ENCODE peak calls at places on chromosomes 16 and 17, in seven cellular contexts. F is GM12878, G is HepG2, O is endothelial cell of umbilical vein, Q is K562, L is HCT116, U is H1. W is an unnamed sample.
A peak's percentile ranks its signal among the peaks of the same experiment; 100 is the strongest.

GRCh38 chr16:83187404-83187803 is 560.6 kb downstream of the CDH13 start:
- DNase-seq in F (no peak), G (no peak), O (peak; percentile 53), Q (no peak), L (no peak), U (no peak), W (no peak)

GRCh38 chr17:43532581-43532980 is 13.6 kb downstream of the ETV4 start:
- DNase-seq in F (no peak), G (no peak), O (no peak), Q (no peak), L (no peak), U (no peak), W (no peak)

GRCh38 chr16:21166561-21166961 is 8.1 kb downstream of the LDAF1 start:
- DNase-seq in F (no peak), G (no peak), O (no peak), Q (no peak), L (no peak), U (no peak), W (no peak)

GRCh38 chr17:63476494-63476856 is 386 bp upstream of the ACE start:
- DNase-seq in F (no peak), G (no peak), O (peak; percentile 18), Q (peak; percentile 81), L (no peak), U (no peak), W (no peak)

GRCh38 chr16:70508752-70509151 is 14.6 kb downstream of the COG4 start:
- DNase-seq in F (no peak), G (no peak), O (peak; percentile 78), Q (no peak), L (no peak), U (no peak), W (no peak)

GRCh38 chr17:58577696-58578095 is 63.3 kb upstream of the MTMR4 start:
- DNase-seq in F (no peak), G (peak; percentile 52), O (peak; percentile 30), Q (peak; percentile 57), L (peak; percentile 77), U (no peak), W (no peak)

GRCh38 chr16:51148674-51149228 is 2.3 kb downstream of the SALL1 start:
- DNase-seq in F (no peak), G (no peak), O (no peak), Q (no peak), L (no peak), U (no peak), W (no peak)

GRCh38 chr17:57684711-57685498 is 60.2 kb downstream of the CCDC182 start:
- DNase-seq in F (no peak), G (no peak), O (no peak), Q (no peak), L (no peak), U (no peak), W (no peak)

GRCh38 chr16:20402651-20403050 is 1.9 kb downstream of the PDILT start:
- DNase-seq in F (no peak), G (no peak), O (no peak), Q (no peak), L (no peak), U (no peak), W (no peak)

GRCh38 chr17:41633498-41634197 is 9.3 kb upstream of the KRT17 start:
- DNase-seq in F (no peak), G (no peak), O (no peak), Q (no peak), L (no peak), U (no peak), W (no peak)

GRCh38 chr16:14302399-14303181 is 231.5 kb downstream of the MRTFB start:
- DNase-seq in F (no peak), G (no peak), O (peak; percentile 18), Q (peak; percentile 68), L (no peak), U (no peak), W (no peak)

GRCh38 chr16:85207357-85207921 is 95.2 kb upstream of the CIBAR2 start:
- DNase-seq in F (no peak), G (no peak), O (no peak), Q (no peak), L (no peak), U (no peak), W (no peak)

GRCh38 chr16:48366165-48367093 is 18.8 kb downstream of the SIAH1 start:
- DNase-seq in F (peak; percentile 68), G (peak; percentile 79), O (peak; percentile 77), Q (no peak), L (peak; percentile 80), U (no peak), W (peak; percentile 42)

DNA sequence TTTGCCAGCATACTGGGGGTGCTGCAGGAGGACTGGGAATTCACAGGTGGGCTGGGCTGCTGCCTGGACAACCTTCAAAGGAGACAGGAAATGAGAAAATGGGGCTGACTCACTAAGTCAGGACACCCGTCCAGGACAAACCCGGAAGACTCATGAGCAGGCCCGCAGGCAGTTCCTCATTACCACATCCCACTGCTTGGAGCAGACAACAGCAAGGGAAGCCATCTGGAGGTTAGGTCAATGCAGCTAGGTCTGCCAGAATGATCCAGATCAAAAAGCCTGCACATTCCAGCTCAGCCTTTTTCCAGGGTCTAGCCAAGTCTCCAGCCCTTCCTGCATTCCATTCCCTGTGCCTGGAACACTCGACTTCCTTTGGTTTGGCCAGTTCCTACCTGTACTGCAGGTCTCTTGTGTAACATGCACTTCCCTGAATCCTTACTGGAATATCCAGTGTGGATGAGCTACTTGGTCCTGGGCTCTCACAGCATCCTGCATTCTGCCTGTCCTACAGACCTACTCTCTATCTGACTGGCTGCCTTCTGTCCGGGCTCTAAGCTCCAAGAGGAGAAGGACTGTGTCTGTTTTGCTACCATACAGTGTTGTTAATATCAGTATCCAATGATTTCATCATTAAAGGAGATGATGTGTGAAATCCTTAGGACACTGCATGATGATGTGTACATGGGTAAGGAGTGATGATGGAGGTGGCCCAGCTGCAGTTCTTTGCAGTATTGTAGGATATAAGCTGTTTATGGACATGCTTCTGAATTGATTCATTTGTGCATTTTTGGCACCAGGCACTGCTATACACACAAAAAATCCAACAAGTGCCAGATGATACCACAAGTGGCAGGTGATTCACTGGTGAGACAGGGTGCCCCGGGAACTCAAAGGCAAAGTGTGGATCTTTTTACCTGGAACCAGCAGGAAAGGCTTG is 536.7 kb upstream of the CDH11 start:
- DNase-seq in F (no peak), G (no peak), O (peak; percentile 58), Q (no peak), L (no peak), U (no peak), W (no peak)
- H3K9ac ChIP-seq in F (no peak overlapping the region), G (no peak overlapping the region), O (no peak overlapping the region), Q (no peak overlapping the region), L (no peak overlapping the region), U (no peak overlapping the region), W (no peak overlapping the region)

GRCh38 chr17:76076765-76077581 is 2.0 kb upstream of the ZACN start:
- DNase-seq in F (no peak), G (no peak), O (no peak), Q (no peak), L (no peak), U (no peak), W (no peak)

GRCh38 chr17:76076100-76076764 is 1.7 kb downstream of the GALR2 start:
- DNase-seq in F (no peak), G (no peak), O (no peak), Q (no peak), L (no peak), U (no peak), W (no peak)

GRCh38 chr17:76075364-76076099 is 951 bp downstream of the GALR2 start:
- DNase-seq in F (no peak), G (no peak), O (no peak), Q (no peak), L (no peak), U (no peak), W (no peak)

GRCh38 chr17:76072149-76072858 is at the start of gene SRP68:
- DNase-seq in F (peak; percentile 59), G (peak; percentile 89), O (peak; percentile 94), Q (peak; percentile 92), L (peak; percentile 87), U (peak; percentile 82), W (no peak)

DNA sequence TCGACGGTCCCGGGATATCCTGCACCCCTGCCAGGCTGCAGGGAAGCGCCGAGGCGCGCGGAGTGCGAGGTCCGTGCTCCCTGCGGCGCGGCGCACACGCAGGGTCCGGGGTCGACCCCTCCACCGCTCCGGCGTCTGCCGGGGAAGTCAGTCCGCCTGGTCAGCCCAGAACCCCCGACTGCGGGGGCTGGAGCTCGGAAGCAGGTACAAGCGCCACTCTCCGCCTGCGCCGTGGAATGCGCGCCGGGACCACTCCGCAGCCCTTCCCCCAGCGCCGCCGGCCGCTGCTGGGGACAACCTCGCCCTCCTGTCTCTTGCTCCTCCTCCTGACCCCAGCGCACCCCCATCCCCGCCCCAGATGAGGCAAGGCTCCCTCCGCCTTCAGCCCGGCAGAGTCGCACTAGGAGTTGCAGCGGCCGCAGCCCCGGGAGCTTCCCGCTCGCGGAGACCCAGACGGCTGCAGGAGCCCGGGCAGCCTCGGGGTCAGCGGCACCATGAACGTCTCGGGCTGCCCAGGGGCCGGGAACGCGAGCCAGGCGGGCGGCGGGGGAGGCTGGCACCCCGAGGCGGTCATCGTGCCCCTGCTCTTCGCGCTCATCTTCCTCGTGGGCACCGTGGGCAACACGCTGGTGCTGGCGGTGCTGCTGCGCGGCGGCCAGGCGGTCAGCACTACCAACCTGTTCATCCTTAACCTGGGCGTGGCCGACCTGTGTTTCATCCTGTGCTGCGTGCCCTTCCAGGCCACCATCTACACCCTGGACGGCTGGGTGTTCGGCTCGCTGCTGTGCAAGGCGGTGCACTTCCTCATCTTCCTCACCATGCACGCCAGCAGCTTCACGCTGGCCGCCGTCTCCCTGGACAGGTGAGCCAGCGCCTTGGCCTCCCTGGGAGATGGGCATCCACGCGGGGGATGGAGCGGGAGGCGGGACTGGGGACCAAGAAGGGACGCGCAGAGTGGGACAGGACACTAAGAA is at the start of gene GALR2:
- DNase-seq in F (no peak), G (no peak), O (no peak), Q (peak; percentile 35), L (no peak), U (no peak), W (no peak)
- TF ChIP-seq EZH2 in F (no peak), G (no peak), O (peak; percentile 93), Q (no peak), L (no peak), U (peak; percentile 88), W (no peak)

GRCh38 chr16:4538386-4539235 is at the start of gene CDIP1:
- DNase-seq in F (peak; percentile 82), G (peak; percentile 91), O (peak; percentile 97), Q (peak; percentile 45), L (peak; percentile 89), U (peak; percentile 85), W (peak; percentile 66)

GRCh38 chr16:4536391-4537106 is 2.0 kb downstream of the CDIP1 start:
- DNase-seq in F (no peak), G (no peak), O (no peak), Q (no peak), L (no peak), U (no peak), W (no peak)

GRCh38 chr16:4538067-4538385 is 547 bp downstream of the CDIP1 start:
- DNase-seq in F (no peak), G (no peak), O (peak; percentile 30), Q (no peak), L (no peak), U (no peak), W (no peak)

GRCh38 chr16:4535627-4536108 is 2.9 kb downstream of the CDIP1 start:
- DNase-seq in F (no peak), G (no peak), O (no peak), Q (no peak), L (no peak), U (no peak), W (no peak)

GRCh38 chr16:4537376-4538066 is 1.1 kb downstream of the CDIP1 start:
- DNase-seq in F (no peak), G (no peak), O (no peak), Q (no peak), L (no peak), U (no peak), W (no peak)
- TF ChIP-seq POLR2AphosphoS5 in F (no peak), G (no peak), O (no peak), Q (no peak), L (no peak), U (no peak), W (no peak)

GRCh38 chr17:78882546-78883089 is 20.4 kb downstream of the CEP295NL start:
- DNase-seq in F (no peak), G (no peak), O (no peak), Q (no peak), L (no peak), U (no peak), W (no peak)
- H3K9ac ChIP-seq in F (no peak overlapping the region), G (peak overlapping the region; percentile 58), O (peak overlapping the region; percentile 49), Q (peak overlapping the region; percentile 14), L (peak overlapping the region; percentile 82), U (no peak overlapping the region), W (no peak overlapping the region)